ENCODE peak calls at places on chromosomes 2 and 18, in five cellular contexts. F is effector memory CD4-positive, alpha-beta T cell; Y is HAP-1; J is PC-9; W is keratinocyte. M is an unnamed sample.

GRCh38 chr2:70686577-70687460 is 81.2 kb downstream of the ADD2 start:
- DNase-seq in F (no peak), Y (peak; percentile 43), J (no peak), W (peak; percentile 15), M (peak; percentile 71)

GRCh38 chr2:104874230-104874629 is 20.3 kb downstream of the POU3F3 start:
- DNase-seq in F (no peak), Y (no peak), J (no peak), W (no peak), M (no peak)

GRCh38 chr2:76194376-76194775 is 483.7 kb upstream of the GCFC2 start:
- DNase-seq in F (no peak), Y (no peak), J (no peak), W (no peak), M (no peak)

GRCh38 chr2:677056-677949 is at the start of gene TMEM18:
- DNase-seq in F (peak; percentile 90), Y (peak; percentile 95), J (peak; percentile 98), W (peak; percentile 97), M (peak; percentile 96)

GRCh38 chr2:29420999-29421856 is 306.0 kb downstream of the CLIP4 start:
- DNase-seq in F (no peak), Y (no peak), J (no peak), W (no peak), M (no peak)

GRCh38 chr2:128489580-128490273 is 171.1 kb upstream of the HS6ST1 start:
- DNase-seq in F (no peak), Y (no peak), J (peak; percentile 99), W (no peak), M (no peak)

GRCh38 chr2:128260239-128261138 is 58.2 kb downstream of the HS6ST1 start:
- DNase-seq in F (no peak), Y (peak; percentile 24), J (peak; percentile 74), W (peak; percentile 44), M (peak; percentile 67)

GRCh38 chr2:41878726-41879366 is 169.0 kb upstream of the PKDCC start:
- DNase-seq in F (no peak), Y (no peak), J (no peak), W (no peak), M (no peak)

GRCh38 chr2:239184968-239185903 is 215.6 kb downstream of the HDAC4 start:
- DNase-seq in F (no peak), Y (no peak), J (no peak), W (no peak), M (no peak)

GRCh38 chr2:47313141-47313691 is 89.7 kb upstream of the MSH2 start:
- DNase-seq in F (no peak), Y (no peak), J (peak; percentile 93), W (peak; percentile 17), M (no peak)

GRCh38 chr2:136384541-136385303 is 266.8 kb upstream of the CXCR4 start:
- DNase-seq in F (peak; percentile 9), Y (peak; percentile 32), J (no peak), W (no peak), M (peak; percentile 44)

GRCh38 chr2:172972005-172972619 is 103.5 kb upstream of the MAP3K20 start:
- DNase-seq in F (no peak), Y (peak; percentile 38), J (peak; percentile 66), W (no peak), M (peak; percentile 33)

GRCh38 chr2:11234309-11234708 is 79.0 kb downstream of the SLC66A3 start:
- DNase-seq in F (no peak), Y (no peak), J (no peak), W (no peak), M (no peak)

GRCh38 chr2:241541564-241542277 is 16.8 kb upstream of the BOK start:
- DNase-seq in F (no peak), Y (no peak), J (no peak), W (no peak), M (no peak)

GRCh38 chr18:52319423-52319822 is 20.6 kb upstream of the DCC start:
- DNase-seq in F (no peak), Y (no peak), J (no peak), W (no peak), M (no peak)

GRCh38 chr2:22697054-22697453 is 687.9 kb upstream of the KLHL29 start:
- DNase-seq in F (no peak), Y (no peak), J (no peak), W (no peak), M (no peak)

GRCh38 chr2:177285892-177286715 is 21.6 kb upstream of the NFE2L2 start:
- DNase-seq in F (no peak), Y (no peak), J (no peak), W (no peak), M (no peak)

GRCh38 chr2:208407667-208408066 is 1.1 kb downstream of the PTH2R start:
- DNase-seq in F (no peak), Y (no peak), J (no peak), W (no peak), M (no peak)

GRCh38 chr2:208101716-208102631 is 22.4 kb downstream of the CRYGD start:
- DNase-seq in F (no peak), Y (no peak), J (peak; percentile 38), W (no peak), M (no peak)

GRCh38 chr2:220670461-220670979 is 901.6 kb downstream of the EPHA4 start:
- DNase-seq in F (no peak), Y (no peak), J (no peak), W (no peak), M (no peak)

GRCh38 chr2:205822578-205822977 is 140.3 kb downstream of the NRP2 start:
- DNase-seq in F (no peak), Y (no peak), J (no peak), W (peak; percentile 23), M (no peak)

GRCh38 chr2:156394033-156394741 is 42.0 kb upstream of the GPD2 start:
- DNase-seq in F (no peak), Y (no peak), J (no peak), W (no peak), M (no peak)

GRCh38 chr2:12980817-12981216 is 264.1 kb downstream of the TRIB2 start:
- DNase-seq in F (no peak), Y (no peak), J (no peak), W (no peak), M (peak; percentile 8)

GRCh38 chr2:168336786-168337388 is 89.5 kb upstream of the STK39 start:
- DNase-seq in F (peak; percentile 23), Y (peak; percentile 8), J (peak; percentile 72), W (peak; percentile 25), M (no peak)

GRCh38 chr2:174340400-174341300 is 5.9 kb downstream of the SP9 start:
- DNase-seq in F (no peak), Y (no peak), J (no peak), W (no peak), M (no peak)

GRCh38 chr2:192197387-192197786 is 2.7 kb upstream of the TMEFF2 start:
- DNase-seq in F (no peak), Y (no peak), J (no peak), W (no peak), M (no peak)

GRCh38 chr18:35369126-35369525 is 8.0 kb downstream of the ZNF396 start:
- DNase-seq in F (no peak), Y (no peak), J (no peak), W (no peak), M (no peak)

GRCh38 chr2:85682378-85682777 is 11.8 kb upstream of the GNLY start:
- DNase-seq in F (no peak), Y (no peak), J (no peak), W (no peak), M (no peak)

DNA sequence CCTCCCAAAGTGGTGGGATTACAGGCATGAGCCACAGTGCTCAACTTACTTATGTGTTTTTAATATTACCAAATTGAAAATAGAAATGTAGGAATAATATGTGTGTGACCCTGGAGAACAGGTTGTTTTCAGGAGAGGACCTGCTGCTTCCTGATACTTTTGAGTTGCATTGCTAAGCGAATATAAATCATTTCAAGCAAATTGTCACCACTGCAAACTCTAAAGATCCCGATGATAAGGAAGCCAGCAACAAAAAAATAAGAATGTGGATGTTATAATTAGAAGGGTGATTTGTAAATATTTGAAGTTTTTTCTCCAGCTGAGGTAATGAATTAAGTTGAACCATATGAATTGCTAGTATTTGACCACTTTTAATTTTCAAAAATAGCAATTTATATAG is 40.9 kb downstream of the ARHGEF33 start:
- DNase-seq in F (no peak), Y (no peak), J (no peak), W (no peak), M (no peak)
- H3K4me1 ChIP-seq in F (no peaks in the 10 kb centered on the region), Y (no peaks in the 10 kb centered on the region), J (no peaks in the 10 kb centered on the region), W (no peaks in the 10 kb centered on the region), M (no peaks in the 10 kb centered on the region)

DNA sequence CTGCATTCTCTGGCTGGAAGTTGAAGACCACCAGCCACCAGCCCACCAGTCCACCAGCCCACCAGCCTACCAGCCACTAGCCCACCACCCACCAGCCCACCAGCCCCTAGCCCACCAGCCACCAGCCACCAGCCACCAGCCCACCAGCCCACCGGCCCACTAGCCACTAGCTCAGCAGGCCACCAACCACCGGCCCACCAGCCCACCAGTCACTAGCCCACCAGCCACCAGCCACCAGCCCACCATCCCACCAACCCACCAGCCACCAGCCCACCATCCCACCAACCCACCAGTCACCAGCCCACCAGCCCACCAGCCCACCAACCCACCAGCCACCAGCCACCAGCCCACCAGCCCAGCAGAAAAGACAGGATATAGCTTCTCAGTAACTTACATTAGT is 18.6 kb upstream of the TMEM131 start:
- DNase-seq in F (no peak), Y (no peak), J (no peak), W (no peak), M (no peak)
- H3K4me1 ChIP-seq in F (no peaks in the 10 kb centered on the region), Y (peaks cover 4% of the 10 kb centered on the region), J (peaks cover 11% of the 10 kb centered on the region), W (no peaks in the 10 kb centered on the region), M (no peaks in the 10 kb centered on the region)

GRCh38 chr2:96505231-96505889 is at the start of gene NEURL3:
- DNase-seq in F (no peak), Y (no peak), J (peak; percentile 96), W (no peak), M (no peak)

GRCh38 chr2:96508521-96509113 is 3.5 kb upstream of the NEURL3 start:
- DNase-seq in F (no peak), Y (no peak), J (no peak), W (no peak), M (no peak)

GRCh38 chr2:96507957-96508520 is 2.9 kb upstream of the NEURL3 start:
- DNase-seq in F (peak; percentile 73), Y (peak; percentile 71), J (peak; percentile 52), W (no peak), M (no peak)

GRCh38 chr2:96506016-96506906 is 1.1 kb upstream of the NEURL3 start:
- DNase-seq in F (no peak), Y (no peak), J (peak; percentile 95), W (no peak), M (no peak)

DNA sequence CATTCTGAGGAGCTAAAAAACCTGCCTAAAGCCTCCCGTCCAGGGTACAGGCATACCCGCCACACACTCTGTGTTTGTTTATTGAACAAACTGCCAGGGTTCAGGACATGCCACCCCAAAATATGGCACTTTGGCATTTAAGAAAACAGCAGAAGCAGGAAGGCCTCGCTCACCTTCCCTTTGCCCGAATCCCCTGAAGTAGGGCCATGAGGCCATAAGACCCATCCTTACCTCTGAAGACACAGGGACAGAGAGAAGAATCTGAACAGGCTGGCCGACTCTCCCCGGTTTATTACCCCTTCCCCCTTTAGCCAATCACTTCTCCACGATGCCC is 1.7 kb upstream of the NEURL3 start:
- DNase-seq in F (no peak), Y (no peak), J (no peak), W (no peak), M (no peak)
- H3K4me1 ChIP-seq in F (peaks cover 16% of the 10 kb centered on the region), Y (peaks cover 8% of the 10 kb centered on the region), J (peaks cover 64% of the 10 kb centered on the region), W (peaks cover 19% of the 10 kb centered on the region), M (peaks cover 41% of the 10 kb centered on the region)

GRCh38 chr18:77130229-77131099 is 2.1 kb downstream of the MBP start:
- DNase-seq in F (no peak), Y (no peak), J (no peak), W (no peak), M (no peak)
- H3K4me1 ChIP-seq in F (peaks cover 52% of the 10 kb centered on the region), Y (peaks cover 11% of the 10 kb centered on the region), J (peaks cover 52% of the 10 kb centered on the region), W (peaks cover 49% of the 10 kb centered on the region), M (peaks cover 3% of the 10 kb centered on the region)

M was measured in NT2/D1.